ENCODE peak calls at places on chromosomes 6 and 20, in ten cellular contexts. A is aorta; G is COR-L47; X is foreskin fibroblast; Q is fibroblast of the conjunctiva; L is T-helper 2 cell; K is GM23248; U is ascending aorta; D is CD8-positive, alpha-beta T cell; C is activated gamma-delta T cell treated with Interleukin-2 at 50 U/mL for 16 hours. N is an unnamed sample.

GRCh38 chr20:50546729-50547314 is 36.6 kb downstream of the PTPN1 start:
- DNase-seq in X (no peak), K (peak; percentile 32), C (no peak), A (no peak), D (no peak), L (peak; percentile 64), U (no peak), Q (no peak), G (no peak), N (no peak)

GRCh38 chr6:105162377-105162776 is 17.4 kb downstream of the POPDC3 start:
- DNase-seq in Q (no peak), G (no peak), L (no peak), A (no peak), U (no peak), K (no peak), D (no peak), X (no peak), C (no peak), N (no peak)

GRCh38 chr20:31709939-31710338 is 12.7 kb downstream of the BCL2L1 start:
- DNase-seq in K (no peak), C (no peak), D (no peak), U (no peak), A (no peak), G (no peak), X (no peak), L (no peak), Q (no peak), N (no peak)

GRCh38 chr6:21588812-21589811 is 4.4 kb upstream of the SOX4 start:
- DNase-seq in Q (peak; percentile 82), C (peak; percentile 77), U (no peak), K (peak; percentile 92), L (peak; percentile 77), D (peak; percentile 80), X (peak; percentile 80), A (peak; percentile 96), G (peak; percentile 86), N (peak; percentile 82)

GRCh38 chr6:80956898-80957297 is 795.6 kb downstream of the TENT5A start:
- DNase-seq in D (no peak), L (no peak), U (no peak), A (no peak), C (no peak), K (no peak), G (no peak), Q (no peak), X (no peak), N (no peak)

GRCh38 chr20:63952769-63953168 is 3.4 kb downstream of the UCKL1 start:
- DNase-seq in X (no peak), K (no peak), G (no peak), A (no peak), Q (no peak), D (no peak), U (no peak), C (no peak), L (no peak), N (no peak)

GRCh38 chr6:6741264-6741663 is 152.7 kb downstream of the LY86 start:
- DNase-seq in A (no peak), K (no peak), U (no peak), Q (no peak), X (no peak), L (no peak), G (no peak), D (no peak), C (no peak), N (no peak)

GRCh38 chr6:36727491-36728021 is 29.9 kb downstream of the RAB44 start:
- DNase-seq in X (no peak), Q (no peak), U (no peak), K (peak; percentile 20), D (no peak), G (no peak), A (peak; percentile 67), L (peak; percentile 22), C (no peak), N (no peak)

GRCh38 chr6:43759926-43760798 is 9.8 kb upstream of the VEGFA start:
- DNase-seq in A (peak; percentile 61), X (no peak), Q (no peak), G (no peak), D (no peak), L (no peak), C (no peak), K (no peak), U (no peak), N (no peak)

GRCh38 chr20:23629017-23629541 is 8.7 kb downstream of the CST3 start:
- DNase-seq in L (no peak), Q (no peak), K (peak; percentile 76), D (no peak), C (no peak), G (no peak), U (peak; percentile 46), A (no peak), X (peak; percentile 77), N (no peak)

GRCh38 chr6:2970753-2971419 is 481 bp downstream of the SERPINB6 start:
- DNase-seq in D (peak; percentile 61), Q (no peak), K (peak; percentile 78), G (no peak), C (peak; percentile 55), L (peak; percentile 56), X (no peak), U (no peak), A (peak; percentile 94), N (no peak)

GRCh38 chr20:20823469-20823868 is 111.0 kb upstream of the RALGAPA2 start:
- DNase-seq in A (no peak), G (no peak), C (no peak), U (no peak), D (no peak), K (no peak), Q (no peak), L (no peak), X (no peak), N (no peak)

GRCh38 chr6:144211160-144211559 is 60.8 kb downstream of the STX11 start:
- DNase-seq in C (no peak), L (no peak), Q (no peak), A (no peak), G (no peak), D (no peak), K (no peak), U (no peak), X (no peak), N (no peak)

GRCh38 chr6:134309227-134309626 is 8.7 kb downstream of the SGK1 start:
- DNase-seq in X (no peak), A (no peak), D (no peak), G (no peak), C (no peak), U (no peak), Q (no peak), K (no peak), L (no peak), N (no peak)

GRCh38 chr6:147950623-147950987 is 392.0 kb upstream of the SASH1 start:
- DNase-seq in C (no peak), Q (peak; percentile 34), U (no peak), D (no peak), X (peak; percentile 30), A (no peak), G (no peak), L (no peak), K (no peak), N (no peak)

GRCh38 chr6:154737424-154737823 is 4.2 kb downstream of the SCAF8 start:
- DNase-seq in L (no peak), D (no peak), C (no peak), A (no peak), G (no peak), U (no peak), X (no peak), K (no peak), Q (no peak), N (no peak)

GRCh38 chr6:36679043-36679821 is 718 bp downstream of the CDKN1A start:
- DNase-seq in C (peak; percentile 11), A (peak; percentile 95), G (peak; percentile 14), D (peak; percentile 15), Q (no peak), L (peak; percentile 18), U (peak; percentile 58), K (peak; percentile 81), X (no peak), N (peak; percentile 68)

GRCh38 chr20:59007758-59008511 is 881 bp upstream of the CTSZ start:
- DNase-seq in L (no peak), U (no peak), G (no peak), X (no peak), C (no peak), D (no peak), K (no peak), Q (no peak), A (peak; percentile 75), N (peak; percentile 91)

GRCh38 chr6:146361367-146361924 is 182.2 kb upstream of the RAB32 start:
- DNase-seq in C (no peak), U (no peak), G (no peak), D (no peak), K (peak; percentile 46), Q (no peak), X (peak; percentile 64), L (no peak), A (no peak), N (no peak)

GRCh38 chr6:159152014-159152413 is 17.2 kb upstream of the FNDC1 start:
- DNase-seq in D (no peak), X (no peak), C (no peak), K (peak; percentile 58), G (no peak), Q (no peak), U (no peak), A (no peak), L (no peak), N (no peak)

GRCh38 chr6:57252975-57253374 is 30.9 kb upstream of the RAB23 start:
- DNase-seq in L (no peak), D (no peak), G (no peak), A (no peak), Q (no peak), X (peak; percentile 39), U (no peak), C (no peak), K (peak; percentile 74), N (no peak)

GRCh38 chr6:140050232-140050995 is 676.0 kb upstream of the CITED2 start:
- DNase-seq in L (no peak), K (peak; percentile 76), X (no peak), A (no peak), U (no peak), G (no peak), C (no peak), Q (no peak), D (no peak), N (no peak)

GRCh38 chr6:150741633-150742200 is 123.8 kb upstream of the MTHFD1L start:
- DNase-seq in A (no peak), D (no peak), X (no peak), C (no peak), L (no peak), G (no peak), U (no peak), Q (no peak), K (no peak), N (no peak)

GRCh38 chr20:20461526-20461925 is 93.6 kb downstream of the INSM1 start:
- DNase-seq in X (no peak), K (no peak), L (no peak), D (no peak), U (no peak), Q (no peak), G (no peak), C (no peak), A (no peak), N (no peak)

GRCh38 chr6:17919494-17919893 is 67.9 kb downstream of the KIF13A start:
- DNase-seq in L (no peak), D (no peak), U (no peak), K (no peak), G (no peak), A (no peak), C (no peak), X (no peak), Q (no peak), N (no peak)

GRCh38 chr6:157494132-157494705 is 113.2 kb downstream of the ZDHHC14 start:
- DNase-seq in C (no peak), G (no peak), D (no peak), A (no peak), X (no peak), L (no peak), Q (no peak), K (no peak), U (no peak), N (peak; percentile 84)

GRCh38 chr6:128492386-128492785 is 28.0 kb downstream of the PTPRK start:
- DNase-seq in X (no peak), G (no peak), D (no peak), A (no peak), C (no peak), U (no peak), Q (no peak), L (no peak), K (no peak), N (no peak)

GRCh38 chr6:127328043-127328442 is 15.4 kb downstream of the ECHDC1 start:
- DNase-seq in C (no peak), U (no peak), X (no peak), L (no peak), G (no peak), Q (no peak), A (no peak), D (no peak), K (peak; percentile 46), N (no peak)

N was measured in lower leg skin.